ENCODE peak calls at places on chromosomes 4 and X, in ten cellular contexts. One of them, this sample, is unnamed. For H3K4me1, the result is how much of the 10 kb centered on the place peaks cover.

GRCh38 chr4:30716671-30717207 is 3.4 kb upstream of the PCDH7 start:
- DNase-seq in adipocyte: peak
- DNase-seq in aorta: peak
- DNase-seq in thyroid gland: peak
- DNase-seq in cardiac muscle cell: peak
- DNase-seq in endothelial cell of umbilical vein: peak
- DNase-seq in IMR-90: no peak
- DNase-seq in adrenal gland: no peak
- DNase-seq in keratinocyte: no peak
- DNase-seq in K562: no peak
- DNase-seq in this sample: no peak

GRCh38 chr4:54400802-54401201 is 171.7 kb downstream of the PDGFRA start:
- DNase-seq in adipocyte: peak
- DNase-seq in aorta: no peak
- DNase-seq in thyroid gland: no peak
- DNase-seq in cardiac muscle cell: peak
- DNase-seq in endothelial cell of umbilical vein: peak
- DNase-seq in IMR-90: peak
- DNase-seq in adrenal gland: no peak
- DNase-seq in keratinocyte: no peak
- DNase-seq in K562: peak
- DNase-seq in this sample: no peak

GRCh38 chrX:2627272-2627867 is 63.7 kb upstream of the CD99 start:
- DNase-seq in adipocyte: peak
- DNase-seq in aorta: no peak
- DNase-seq in thyroid gland: peak
- DNase-seq in cardiac muscle cell: peak
- DNase-seq in endothelial cell of umbilical vein: peak
- DNase-seq in IMR-90: peak
- DNase-seq in adrenal gland: peak
- DNase-seq in keratinocyte: no peak
- DNase-seq in K562: peak
- DNase-seq in this sample: no peak

GRCh38 chrX:75522565-75523411 is at the start of gene ZDHHC15:
- DNase-seq in adipocyte: peak
- DNase-seq in aorta: peak
- DNase-seq in thyroid gland: peak
- DNase-seq in cardiac muscle cell: peak
- DNase-seq in endothelial cell of umbilical vein: peak
- DNase-seq in IMR-90: no peak
- DNase-seq in adrenal gland: peak
- DNase-seq in keratinocyte: no peak
- DNase-seq in K562: no peak
- DNase-seq in this sample: peak

GRCh38 chr4:132124624-132124974 is 1024.5 kb upstream of the PCDH10 start:
- DNase-seq in adipocyte: no peak
- DNase-seq in aorta: no peak
- DNase-seq in thyroid gland: no peak
- DNase-seq in cardiac muscle cell: no peak
- DNase-seq in endothelial cell of umbilical vein: no peak
- DNase-seq in IMR-90: no peak
- DNase-seq in adrenal gland: no peak
- DNase-seq in keratinocyte: no peak
- DNase-seq in K562: no peak
- DNase-seq in this sample: no peak

GRCh38 chrX:47807548-47807947 is 29.2 kb upstream of the ZNF81 start:
- DNase-seq in adipocyte: no peak
- DNase-seq in aorta: no peak
- DNase-seq in thyroid gland: no peak
- DNase-seq in cardiac muscle cell: no peak
- DNase-seq in endothelial cell of umbilical vein: no peak
- DNase-seq in IMR-90: no peak
- DNase-seq in adrenal gland: no peak
- DNase-seq in keratinocyte: no peak
- DNase-seq in K562: no peak
- DNase-seq in this sample: no peak

GRCh38 chr4:75686346-75686745 is 13.1 kb upstream of the G3BP2 start:
- DNase-seq in adipocyte: no peak
- DNase-seq in aorta: no peak
- DNase-seq in thyroid gland: no peak
- DNase-seq in cardiac muscle cell: no peak
- DNase-seq in endothelial cell of umbilical vein: no peak
- DNase-seq in IMR-90: no peak
- DNase-seq in adrenal gland: no peak
- DNase-seq in keratinocyte: no peak
- DNase-seq in K562: no peak
- DNase-seq in this sample: no peak

GRCh38 chr4:152894673-152895072 is 41.5 kb upstream of the FHDC1 start:
- DNase-seq in adipocyte: peak
- DNase-seq in aorta: no peak
- DNase-seq in thyroid gland: no peak
- DNase-seq in cardiac muscle cell: peak
- DNase-seq in endothelial cell of umbilical vein: no peak
- DNase-seq in IMR-90: peak
- DNase-seq in adrenal gland: no peak
- DNase-seq in keratinocyte: peak
- DNase-seq in K562: no peak
- DNase-seq in this sample: no peak

GRCh38 chrX:131394384-131394783 is 105.3 kb upstream of the IGSF1 start:
- DNase-seq in adipocyte: no peak
- DNase-seq in aorta: no peak
- DNase-seq in thyroid gland: no peak
- DNase-seq in cardiac muscle cell: no peak
- DNase-seq in endothelial cell of umbilical vein: no peak
- DNase-seq in IMR-90: no peak
- DNase-seq in adrenal gland: no peak
- DNase-seq in keratinocyte: no peak
- DNase-seq in K562: no peak
- DNase-seq in this sample: no peak

GRCh38 chr4:78218260-78218659 is 161.1 kb downstream of the FRAS1 start:
- DNase-seq in adipocyte: no peak
- DNase-seq in aorta: no peak
- DNase-seq in thyroid gland: no peak
- DNase-seq in cardiac muscle cell: no peak
- DNase-seq in endothelial cell of umbilical vein: no peak
- DNase-seq in IMR-90: no peak
- DNase-seq in adrenal gland: no peak
- DNase-seq in keratinocyte: no peak
- DNase-seq in K562: no peak
- DNase-seq in this sample: no peak

GRCh38 chr4:182245541-182246245 is 2.5 kb downstream of the TENM3 start:
- DNase-seq in adipocyte: no peak
- DNase-seq in aorta: no peak
- DNase-seq in thyroid gland: no peak
- DNase-seq in cardiac muscle cell: peak
- DNase-seq in endothelial cell of umbilical vein: no peak
- DNase-seq in IMR-90: no peak
- DNase-seq in adrenal gland: no peak
- DNase-seq in keratinocyte: no peak
- DNase-seq in K562: no peak
- DNase-seq in this sample: no peak

GRCh38 chrX:40144576-40144975 is 46.8 kb upstream of the BCOR start:
- DNase-seq in adipocyte: no peak
- DNase-seq in aorta: no peak
- DNase-seq in thyroid gland: no peak
- DNase-seq in cardiac muscle cell: no peak
- DNase-seq in endothelial cell of umbilical vein: no peak
- DNase-seq in IMR-90: no peak
- DNase-seq in adrenal gland: no peak
- DNase-seq in keratinocyte: no peak
- DNase-seq in K562: no peak
- DNase-seq in this sample: no peak
- H3K4me1 ChIP-seq in adipocyte: under half
- H3K4me1 ChIP-seq in aorta: under half
- H3K4me1 ChIP-seq in thyroid gland: under half
- H3K4me1 ChIP-seq in cardiac muscle cell: under half
- H3K4me1 ChIP-seq in endothelial cell of umbilical vein: under half
- H3K4me1 ChIP-seq in IMR-90: under half
- H3K4me1 ChIP-seq in adrenal gland: under half
- H3K4me1 ChIP-seq in keratinocyte: under half
- H3K4me1 ChIP-seq in K562: half or more
- H3K4me1 ChIP-seq in this sample: under half

DNA sequence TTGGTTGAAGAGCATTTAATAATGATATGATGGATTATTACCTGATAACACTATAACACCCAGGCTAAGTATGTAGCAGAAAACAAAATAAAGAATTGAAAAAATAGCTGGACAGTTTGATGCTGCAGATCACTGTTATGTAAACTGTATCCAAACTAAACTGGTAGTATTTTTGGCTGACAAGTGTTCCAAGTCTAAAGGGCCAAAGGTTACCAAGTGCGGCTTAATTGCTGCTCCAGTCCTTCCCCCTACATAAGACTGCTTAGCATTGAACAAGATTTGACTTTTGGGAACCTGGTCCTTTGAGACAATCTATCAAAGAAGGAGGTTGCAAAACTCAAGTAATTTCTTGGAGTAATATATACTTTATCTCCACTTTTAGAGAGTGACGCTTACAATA is 249.6 kb downstream of the CAMK2D start:
- DNase-seq in adipocyte: no peak
- DNase-seq in aorta: no peak
- DNase-seq in thyroid gland: no peak
- DNase-seq in cardiac muscle cell: no peak
- DNase-seq in endothelial cell of umbilical vein: no peak
- DNase-seq in IMR-90: no peak
- DNase-seq in adrenal gland: no peak
- DNase-seq in keratinocyte: no peak
- DNase-seq in K562: no peak
- DNase-seq in this sample: no peak
- H3K4me1 ChIP-seq in adipocyte: under half
- H3K4me1 ChIP-seq in aorta: under half
- H3K4me1 ChIP-seq in thyroid gland: under half
- H3K4me1 ChIP-seq in cardiac muscle cell: under half
- H3K4me1 ChIP-seq in endothelial cell of umbilical vein: under half
- H3K4me1 ChIP-seq in IMR-90: under half
- H3K4me1 ChIP-seq in adrenal gland: under half
- H3K4me1 ChIP-seq in keratinocyte: under half
- H3K4me1 ChIP-seq in K562: under half
- H3K4me1 ChIP-seq in this sample: under half

GRCh38 chrX:134313418-134313817 is 76.4 kb downstream of the CCDC160 start:
- DNase-seq in adipocyte: no peak
- DNase-seq in aorta: no peak
- DNase-seq in thyroid gland: no peak
- DNase-seq in cardiac muscle cell: no peak
- DNase-seq in endothelial cell of umbilical vein: no peak
- DNase-seq in IMR-90: no peak
- DNase-seq in adrenal gland: no peak
- DNase-seq in keratinocyte: no peak
- DNase-seq in K562: no peak
- DNase-seq in this sample: no peak
- H3K4me1 ChIP-seq in adipocyte: under half
- H3K4me1 ChIP-seq in aorta: under half
- H3K4me1 ChIP-seq in thyroid gland: under half
- H3K4me1 ChIP-seq in cardiac muscle cell: under half
- H3K4me1 ChIP-seq in endothelial cell of umbilical vein: under half
- H3K4me1 ChIP-seq in IMR-90: under half
- H3K4me1 ChIP-seq in adrenal gland: under half
- H3K4me1 ChIP-seq in keratinocyte: under half
- H3K4me1 ChIP-seq in K562: under half
- H3K4me1 ChIP-seq in this sample: under half

GRCh38 chr4:6280365-6280996 is 10.8 kb downstream of the WFS1 start:
- DNase-seq in adipocyte: no peak
- DNase-seq in aorta: no peak
- DNase-seq in thyroid gland: no peak
- DNase-seq in cardiac muscle cell: no peak
- DNase-seq in endothelial cell of umbilical vein: no peak
- DNase-seq in IMR-90: no peak
- DNase-seq in adrenal gland: no peak
- DNase-seq in keratinocyte: peak
- DNase-seq in K562: no peak
- DNase-seq in this sample: no peak
- H3K4me1 ChIP-seq in adipocyte: under half
- H3K4me1 ChIP-seq in aorta: under half
- H3K4me1 ChIP-seq in thyroid gland: under half
- H3K4me1 ChIP-seq in cardiac muscle cell: under half
- H3K4me1 ChIP-seq in endothelial cell of umbilical vein: under half
- H3K4me1 ChIP-seq in IMR-90: under half
- H3K4me1 ChIP-seq in adrenal gland: half or more
- H3K4me1 ChIP-seq in keratinocyte: under half
- H3K4me1 ChIP-seq in K562: under half
- H3K4me1 ChIP-seq in this sample: under half

GRCh38 chrX:85906399-85906798 is 141.0 kb downstream of the CHM start:
- DNase-seq in adipocyte: no peak
- DNase-seq in aorta: no peak
- DNase-seq in thyroid gland: no peak
- DNase-seq in cardiac muscle cell: no peak
- DNase-seq in endothelial cell of umbilical vein: no peak
- DNase-seq in IMR-90: no peak
- DNase-seq in adrenal gland: no peak
- DNase-seq in keratinocyte: no peak
- DNase-seq in K562: no peak
- DNase-seq in this sample: no peak
- H3K4me1 ChIP-seq in adipocyte: under half
- H3K4me1 ChIP-seq in aorta: under half
- H3K4me1 ChIP-seq in thyroid gland: under half
- H3K4me1 ChIP-seq in cardiac muscle cell: under half
- H3K4me1 ChIP-seq in endothelial cell of umbilical vein: under half
- H3K4me1 ChIP-seq in IMR-90: under half
- H3K4me1 ChIP-seq in adrenal gland: under half
- H3K4me1 ChIP-seq in keratinocyte: under half
- H3K4me1 ChIP-seq in K562: under half
- H3K4me1 ChIP-seq in this sample: under half

GRCh38 chr4:3834186-3834920 is 68.2 kb downstream of the ADRA2C start:
- DNase-seq in adipocyte: no peak
- DNase-seq in aorta: no peak
- DNase-seq in thyroid gland: no peak
- DNase-seq in cardiac muscle cell: no peak
- DNase-seq in endothelial cell of umbilical vein: no peak
- DNase-seq in IMR-90: no peak
- DNase-seq in adrenal gland: no peak
- DNase-seq in keratinocyte: no peak
- DNase-seq in K562: no peak
- DNase-seq in this sample: no peak
- H3K4me1 ChIP-seq in adipocyte: under half
- H3K4me1 ChIP-seq in aorta: under half
- H3K4me1 ChIP-seq in thyroid gland: under half
- H3K4me1 ChIP-seq in cardiac muscle cell: under half
- H3K4me1 ChIP-seq in endothelial cell of umbilical vein: under half
- H3K4me1 ChIP-seq in IMR-90: under half
- H3K4me1 ChIP-seq in adrenal gland: under half
- H3K4me1 ChIP-seq in keratinocyte: under half
- H3K4me1 ChIP-seq in K562: under half
- H3K4me1 ChIP-seq in this sample: under half